ENCODE peak calls at places on chromosomes 5 and 9, in seven cellular contexts. R, O, C, A, Z, W and N are unnamed samples.

GRCh38 chr5:115907177-115907576 is 55.1 kb upstream of the LVRN start:
- DNase-seq in R (no peak), A (no peak), O (no peak), C (no peak), Z (no peak), W (no peak), N (no peak)

GRCh38 chr5:34460496-34460895 is 195.6 kb upstream of the RAI14 start:
- DNase-seq in R (no peak), C (no peak), A (no peak), W (peak; percentile 58), O (no peak), Z (no peak), N (no peak)

GRCh38 chr9:86027767-86028166 is 71.6 kb downstream of the GOLM1 start:
- DNase-seq in O (no peak), C (no peak), R (no peak), Z (no peak), A (no peak), W (no peak), N (no peak)

GRCh38 chr9:134443169-134444039 is 117.1 kb downstream of the RXRA start:
- DNase-seq in W (peak; percentile 90), A (peak; percentile 89), O (peak; percentile 85), Z (peak; percentile 72), C (peak; percentile 89), R (peak; percentile 94), N (peak; percentile 87)

GRCh38 chr5:121968910-121969607 is 7.3 kb downstream of the SRFBP1 start:
- DNase-seq in Z (no peak), A (no peak), C (no peak), W (peak; percentile 99), O (no peak), R (no peak), N (peak; percentile 99)

GRCh38 chr9:134475051-134475790 is 149.0 kb downstream of the RXRA start:
- DNase-seq in R (no peak), O (no peak), C (peak; percentile 33), W (peak; percentile 82), A (no peak), Z (no peak), N (peak; percentile 86)

GRCh38 chr9:104795857-104796256 is 31.9 kb downstream of the NIPSNAP3B start:
- DNase-seq in R (no peak), W (no peak), Z (no peak), O (no peak), C (no peak), A (no peak), N (no peak)

GRCh38 chr5:82470185-82470584 is 192.0 kb upstream of the RPS23 start:
- DNase-seq in A (no peak), W (peak; percentile 16), C (no peak), O (no peak), R (no peak), Z (no peak), N (peak; percentile 3)

GRCh38 chr5:119418782-119419101 is 33.6 kb upstream of the HSD17B4 start:
- DNase-seq in W (no peak), R (no peak), C (no peak), A (peak; percentile 63), Z (no peak), O (no peak), N (no peak)

GRCh38 chr5:134626369-134627014 is 6.1 kb downstream of the SAR1B start:
- DNase-seq in O (no peak), Z (no peak), R (no peak), W (peak; percentile 71), A (no peak), C (no peak), N (peak; percentile 87)

GRCh38 chr5:149338364-149338763 is 6.9 kb upstream of the GRPEL2 start:
- DNase-seq in W (no peak), C (no peak), O (no peak), R (no peak), Z (no peak), A (no peak), N (no peak)